ENCODE peak calls at places on chromosomes 13 and 19, in four cellular contexts. G, W, N and H are unnamed samples.

GRCh38 chr19:869245-870177 is 10.0 kb downstream of the CFD start:
- DNase-seq in G (peak; percentile 70), W (no peak), N (peak; percentile 80), H (peak; percentile 96)

GRCh38 chr19:45860359-45861259 is 2.3 kb downstream of the SYMPK start:
- DNase-seq in G (no peak), W (no peak), N (no peak), H (no peak)

GRCh38 chr13:24050292-24050711 is 110.2 kb upstream of the SPATA13 start:
- DNase-seq in G (no peak), W (no peak), N (no peak), H (peak; percentile 78)

GRCh38 chr19:29675650-29676186 is 10.5 kb downstream of the PLEKHF1 start:
- DNase-seq in G (no peak), W (no peak), N (no peak), H (peak; percentile 60)

GRCh38 chr19:35052599-35053190 is 11.2 kb downstream of the HPN start:
- DNase-seq in G (no peak), W (no peak), N (no peak), H (no peak)

GRCh38 chr19:32566246-32566830 is 14.7 kb upstream of the PDCD5 start:
- DNase-seq in G (no peak), W (no peak), N (peak; percentile 25), H (no peak)

GRCh38 chr13:40979232-40979631 is 39.9 kb downstream of the ELF1 start:
- DNase-seq in G (no peak), W (no peak), N (no peak), H (no peak)

GRCh38 chr13:31192306-31192705 is 7.5 kb upstream of the B3GLCT start:
- DNase-seq in G (no peak), W (no peak), N (no peak), H (no peak)

GRCh38 chr13:71312923-71313322 is 554.1 kb downstream of the DACH1 start:
- DNase-seq in G (no peak), W (no peak), N (no peak), H (no peak)

GRCh38 chr13:102261809-102262208 is 140.0 kb downstream of the FGF14 start:
- DNase-seq in G (no peak), W (no peak), N (no peak), H (no peak)

GRCh38 chr19:51621178-51621577 is 9.0 kb downstream of the SIGLEC5 start:
- DNase-seq in G (no peak), W (no peak), N (no peak), H (no peak)

GRCh38 chr19:19410553-19411550 is 5.4 kb downstream of the GATAD2A start:
- DNase-seq in G (no peak), W (no peak), N (no peak), H (no peak)

GRCh38 chr13:111325146-111325890 is 4.9 kb downstream of the TEX29 start:
- DNase-seq in G (no peak), W (no peak), N (no peak), H (no peak)

GRCh38 chr13:63124863-63125262 is 1709.2 kb upstream of the PCDH20 start:
- DNase-seq in G (no peak), W (no peak), N (no peak), H (no peak)

GRCh38 chr19:15175609-15176008 is 25.2 kb downstream of the NOTCH3 start:
- DNase-seq in G (no peak), W (no peak), N (no peak), H (no peak)

GRCh38 chr19:47609885-47610545 is 1.1 kb downstream of the BICRA start:
- DNase-seq in G (peak; percentile 50), W (peak; percentile 22), N (no peak), H (peak; percentile 80)

GRCh38 chr19:46620716-46621115 is 4.2 kb downstream of the PTGIR start:
- DNase-seq in G (no peak), W (no peak), N (no peak), H (no peak)

GRCh38 chr19:18232540-18233223 is 6.4 kb upstream of the PDE4C start:
- DNase-seq in G (no peak), W (no peak), N (no peak), H (no peak)

GRCh38 chr19:10835089-10835753 is 791 bp downstream of the TMED1 start:
- DNase-seq in G (peak; percentile 59), W (no peak), N (no peak), H (peak; percentile 81)